ENCODE peak calls at places on chromosome 14, in four cellular contexts. One of them, this sample, is unnamed.

GRCh38 chr14:20745571-20746358 is at the start of gene EDDM3A:
- DNase-seq in HEK293T: no peak
- DNase-seq in lower lobe of right lung: no peak
- DNase-seq in GM04503: no peak
- DNase-seq in this sample: no peak

GRCh38 chr14:50040905-50041465 is 75.4 kb downstream of the VCPKMT start:
- DNase-seq in lower lobe of right lung: no peak
- DNase-seq in GM04503: no peak
- DNase-seq in HEK293T: no peak
- DNase-seq in this sample: no peak

GRCh38 chr14:56666716-56667115 is 87.1 kb downstream of the TMEM260 start:
- DNase-seq in HEK293T: no peak
- DNase-seq in GM04503: no peak
- DNase-seq in lower lobe of right lung: no peak
- DNase-seq in this sample: no peak

GRCh38 chr14:75982724-75983358 is 1.0 kb upstream of the TGFB3 start:
- DNase-seq in lower lobe of right lung: peak; percentile 69
- DNase-seq in HEK293T: peak; percentile 61
- DNase-seq in GM04503: peak; percentile 20
- DNase-seq in this sample: peak; percentile 50

GRCh38 chr14:20262642-20263128 is 23.6 kb downstream of the OR11H4 start:
- DNase-seq in GM04503: peak; percentile 69
- DNase-seq in HEK293T: no peak
- DNase-seq in lower lobe of right lung: no peak
- DNase-seq in this sample: no peak

GRCh38 chr14:31204593-31205534 is 2.7 kb downstream of the HECTD1 start:
- DNase-seq in GM04503: no peak
- DNase-seq in HEK293T: no peak
- DNase-seq in lower lobe of right lung: no peak
- DNase-seq in this sample: no peak

GRCh38 chr14:101118746-101119610 is 215.5 kb upstream of the RTL1 start:
- DNase-seq in lower lobe of right lung: no peak
- DNase-seq in GM04503: no peak
- DNase-seq in HEK293T: no peak
- DNase-seq in this sample: no peak

GRCh38 chr14:80269338-80269935 is 58.1 kb upstream of the DIO2 start:
- DNase-seq in HEK293T: no peak
- DNase-seq in lower lobe of right lung: no peak
- DNase-seq in GM04503: peak; percentile 6
- DNase-seq in this sample: no peak

GRCh38 chr14:75884198-75884611 is 97.6 kb downstream of the TGFB3 start:
- DNase-seq in HEK293T: peak; percentile 32
- DNase-seq in GM04503: peak; percentile 79
- DNase-seq in lower lobe of right lung: no peak
- DNase-seq in this sample: no peak

GRCh38 chr14:100083706-100084105 is 18.5 kb downstream of the EVL start:
- DNase-seq in HEK293T: no peak
- DNase-seq in lower lobe of right lung: no peak
- DNase-seq in GM04503: no peak
- DNase-seq in this sample: no peak

GRCh38 chr14:25090716-25091454 is 40.9 kb upstream of the STXBP6 start:
- DNase-seq in lower lobe of right lung: no peak
- DNase-seq in GM04503: no peak
- DNase-seq in HEK293T: no peak
- DNase-seq in this sample: peak; percentile 30

GRCh38 chr14:75399819-75400678 is 27.8 kb upstream of the JDP2 start:
- DNase-seq in lower lobe of right lung: peak; percentile 92
- DNase-seq in GM04503: no peak
- DNase-seq in HEK293T: no peak
- DNase-seq in this sample: peak; percentile 94

GRCh38 chr14:104931771-104932675 is 7.3 kb downstream of the PLD4 start:
- DNase-seq in GM04503: no peak
- DNase-seq in HEK293T: no peak
- DNase-seq in lower lobe of right lung: peak; percentile 46
- DNase-seq in this sample: no peak

GRCh38 chr14:39381366-39381765 is 50.9 kb downstream of the FBXO33 start:
- DNase-seq in HEK293T: no peak
- DNase-seq in lower lobe of right lung: no peak
- DNase-seq in GM04503: no peak
- DNase-seq in this sample: no peak

GRCh38 chr14:99081880-99082279 is 190.1 kb downstream of the BCL11B start:
- DNase-seq in HEK293T: no peak
- DNase-seq in lower lobe of right lung: no peak
- DNase-seq in GM04503: no peak
- DNase-seq in this sample: no peak

GRCh38 chr14:68927956-68928675 is 51.0 kb downstream of the ACTN1 start:
- DNase-seq in GM04503: no peak
- DNase-seq in HEK293T: no peak
- DNase-seq in lower lobe of right lung: peak; percentile 22
- DNase-seq in this sample: no peak

GRCh38 chr14:22099942-22100763 is 426.5 kb upstream of the OR4E1 start:
- DNase-seq in GM04503: no peak
- DNase-seq in lower lobe of right lung: no peak
- DNase-seq in HEK293T: peak; percentile 46
- DNase-seq in this sample: peak; percentile 70

GRCh38 chr14:85482549-85482948 is 47.4 kb upstream of the FLRT2 start:
- DNase-seq in GM04503: no peak
- DNase-seq in HEK293T: no peak
- DNase-seq in lower lobe of right lung: no peak
- DNase-seq in this sample: peak; percentile 41